ENCODE peak calls at places on chromosomes 12 and 14, in nine cellular contexts. X is stomach, H is heart right ventricle, Q is psoas muscle, C is astrocyte of the cerebellum, A is ascending aorta, E is AG04450, I is HL-60, S is neural crest cell. T is an unnamed sample.

GRCh38 chr14:71438684-71439083 is 493.5 kb upstream of the RGS6 start:
- DNase-seq in X (no peak), H (no peak), Q (no peak), C (peak), A (no peak), E (no peak), I (no peak), S (no peak), T (no peak)

GRCh38 chr14:51999084-51999483 is 9.7 kb downstream of the RTRAF start:
- DNase-seq in X (no peak), H (no peak), Q (no peak), C (no peak), A (no peak), E (no peak), I (no peak), S (no peak), T (no peak)

GRCh38 chr12:72271401-72271740 is 799 bp upstream of the TRHDE start:
- DNase-seq in X (no peak), H (no peak), Q (no peak), C (peak), A (no peak), E (no peak), I (no peak), S (peak), T (peak)

GRCh38 chr12:100845095-100845494 is 50.5 kb downstream of the ANO4 start:
- DNase-seq in X (no peak), H (no peak), Q (no peak), C (no peak), A (no peak), E (no peak), I (no peak), S (no peak), T (peak)

GRCh38 chr12:23399402-23399933 is 550.0 kb downstream of the SOX5 start:
- DNase-seq in X (no peak), H (no peak), Q (no peak), C (no peak), A (no peak), E (no peak), I (no peak), S (no peak), T (no peak)

GRCh38 chr12:65891987-65892481 is 67.8 kb downstream of the HMGA2 start:
- DNase-seq in X (peak), H (peak), Q (peak), C (peak), A (peak), E (peak), I (no peak), S (no peak), T (peak)

GRCh38 chr14:52527052-52527451 is 25.3 kb downstream of the TXNDC16 start:
- DNase-seq in X (no peak), H (no peak), Q (no peak), C (no peak), A (no peak), E (no peak), I (no peak), S (no peak), T (no peak)

GRCh38 chr12:5503371-5503770 is 71.5 kb downstream of the NTF3 start:
- DNase-seq in X (no peak), H (no peak), Q (no peak), C (no peak), A (no peak), E (no peak), I (no peak), S (no peak), T (no peak)

GRCh38 chr12:53205747-53206146 is 1.3 kb downstream of the ITGB7 start:
- DNase-seq in X (peak), H (no peak), Q (no peak), C (peak), A (no peak), E (peak), I (peak), S (no peak), T (no peak)

GRCh38 chr14:91985008-91985407 is 37.5 kb upstream of the FBLN5 start:
- DNase-seq in X (no peak), H (no peak), Q (no peak), C (no peak), A (no peak), E (peak), I (no peak), S (no peak), T (peak)

GRCh38 chr12:56941299-56942017 is 7.2 kb upstream of the SDR9C7 start:
- DNase-seq in X (no peak), H (no peak), Q (no peak), C (no peak), A (no peak), E (no peak), I (peak), S (no peak), T (no peak)

GRCh38 chr14:99137001-99137700 is 134.8 kb downstream of the BCL11B start:
- DNase-seq in X (peak), H (no peak), Q (no peak), C (no peak), A (no peak), E (no peak), I (no peak), S (no peak), T (no peak)

GRCh38 chr12:53063708-53064612 is 14.1 kb downstream of the TNS2 start:
- DNase-seq in X (no peak), H (peak), Q (peak), C (no peak), A (peak), E (no peak), I (no peak), S (no peak), T (no peak)

GRCh38 chr14:29584992-29585391 is 342.7 kb downstream of the PRKD1 start:
- DNase-seq in X (no peak), H (peak), Q (peak), C (peak), A (no peak), E (peak), I (no peak), S (peak), T (peak)

DNA sequence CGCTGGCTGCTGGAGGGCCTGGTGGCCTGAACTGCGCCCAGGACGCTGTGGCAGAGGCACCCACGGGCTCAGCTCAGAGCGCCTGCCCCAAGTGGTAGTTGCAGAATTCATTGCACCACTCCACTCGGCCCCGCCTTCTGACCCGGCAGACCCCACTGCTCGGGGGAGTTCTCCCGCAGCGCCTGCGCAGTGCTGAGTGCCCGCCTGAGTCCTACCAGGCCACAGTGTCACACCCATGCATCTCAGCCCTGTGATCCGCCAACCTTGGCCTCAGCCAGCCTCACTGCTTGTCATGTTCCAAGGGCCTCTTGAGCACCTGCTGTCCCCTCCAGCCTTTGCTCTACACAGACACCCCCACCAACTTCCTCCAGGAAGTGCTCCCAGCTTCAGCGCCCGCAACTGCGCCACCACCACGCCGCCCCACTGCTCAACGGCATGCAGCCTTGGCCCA is 12.2 kb downstream of the DEGS2 start:
- DNase-seq in X (no peak), H (no peak), Q (no peak), C (no peak), A (no peak), E (no peak), I (peak), S (no peak), T (no peak)
- TF ChIP-seq CTCF in X (no peak), H (no peak), Q (no peak), C (no peak), A (no peak), E (no peak), I (no peak), S (no peak), T (no peak)

GRCh38 chr12:7019043-7019569 is 830 bp upstream of the LPCAT3 start:
- DNase-seq in X (no peak), H (no peak), Q (no peak), C (no peak), A (no peak), E (no peak), I (no peak), S (no peak), T (no peak)
- TF ChIP-seq CTCF in X (peak), H (no peak), Q (no peak), C (no peak), A (no peak), E (no peak), I (no peak), S (peak), T (no peak)

GRCh38 chr12:76688627-76689026 is 75.3 kb upstream of the ZDHHC17 start:
- DNase-seq in X (no peak), H (no peak), Q (no peak), C (no peak), A (no peak), E (no peak), I (no peak), S (no peak), T (no peak)
- TF ChIP-seq CTCF in X (no peak), H (peak), Q (no peak), C (peak), A (peak), E (peak), I (no peak), S (peak), T (peak)

GRCh38 chr12:107990325-107990724 is 138.8 kb upstream of the WSCD2 start:
- DNase-seq in X (no peak), H (no peak), Q (peak), C (no peak), A (no peak), E (no peak), I (no peak), S (peak), T (peak)
- TF ChIP-seq CTCF in X (peak), H (peak), Q (peak), C (peak), A (peak), E (peak), I (no peak), S (peak), T (peak)

GRCh38 chr14:69259531-69260245 is at the start of gene GALNT16:
- DNase-seq in X (peak), H (peak), Q (peak), C (no peak), A (no peak), E (no peak), I (no peak), S (peak), T (peak)
- TF ChIP-seq CTCF in X (no peak), H (peak), Q (peak), C (peak), A (peak), E (peak), I (no peak), S (peak), T (peak)

DNA sequence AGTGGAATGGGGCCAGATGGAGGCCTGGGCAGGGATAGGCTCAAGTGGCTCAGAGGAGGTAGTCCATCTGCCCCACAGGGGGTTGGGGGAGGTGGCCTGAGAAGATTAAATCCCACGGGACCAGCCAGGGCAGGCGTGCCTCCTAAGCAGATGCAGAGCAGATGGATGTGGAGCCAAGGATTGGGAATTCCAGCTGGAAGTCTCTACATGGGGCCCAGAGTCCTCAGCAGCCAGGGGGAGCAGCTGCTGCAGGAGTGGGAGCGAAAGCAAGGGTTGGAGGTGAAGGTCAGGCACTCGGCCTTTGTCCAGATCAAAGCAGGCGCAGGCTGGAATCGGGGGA is 42.4 kb upstream of the VRK1 start:
- DNase-seq in X (no peak), H (no peak), Q (no peak), C (no peak), A (no peak), E (no peak), I (no peak), S (no peak), T (no peak)
- TF ChIP-seq CTCF in X (no peak), H (no peak), Q (no peak), C (no peak), A (no peak), E (no peak), I (no peak), S (no peak), T (no peak)

DNA sequence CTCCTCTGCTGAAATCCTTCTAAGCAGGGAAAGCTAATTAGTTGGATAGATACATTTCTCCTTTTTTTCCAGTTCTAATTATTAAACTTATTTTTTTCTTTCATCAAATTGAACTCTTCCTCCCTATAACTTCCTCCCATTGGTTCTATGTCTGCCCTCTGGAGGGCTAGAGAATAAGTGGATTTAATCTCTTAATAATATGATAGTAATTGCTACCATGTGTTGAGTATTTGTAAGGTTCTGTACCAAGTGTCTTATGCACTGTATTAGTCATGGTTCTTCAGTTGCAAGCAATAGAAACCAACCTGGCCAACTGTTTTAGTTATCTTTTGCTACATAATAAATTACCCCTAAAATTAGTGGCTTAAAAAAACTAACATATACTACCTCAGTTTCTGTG is 190.5 kb upstream of the PLXNC1 start:
- DNase-seq in X (no peak), H (no peak), Q (no peak), C (no peak), A (no peak), E (no peak), I (no peak), S (no peak), T (no peak)
- TF ChIP-seq CTCF in X (no peak), H (no peak), Q (no peak), C (no peak), A (no peak), E (peak), I (no peak), S (no peak), T (no peak)

DNA sequence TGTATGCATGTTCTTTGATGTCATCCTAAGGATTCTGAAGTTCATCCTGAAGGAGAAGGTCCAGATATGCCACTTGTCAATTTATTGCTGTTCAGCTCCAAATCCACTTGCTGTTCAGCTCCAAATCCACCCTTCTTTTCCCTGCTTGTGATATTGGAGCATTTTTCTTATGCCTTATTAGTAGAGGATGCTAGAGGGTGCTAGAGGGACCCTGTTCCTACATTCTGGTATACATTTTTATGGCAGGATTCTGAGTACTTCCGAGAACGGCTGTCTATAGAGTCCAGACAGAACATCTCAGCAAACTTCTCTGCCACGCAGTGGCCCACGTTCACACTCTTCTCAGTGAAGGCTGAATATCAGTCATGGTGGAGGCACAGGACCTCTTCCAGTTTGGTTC is 406.7 kb downstream of the NOVA1 start:
- DNase-seq in X (no peak), H (no peak), Q (no peak), C (no peak), A (no peak), E (no peak), I (no peak), S (no peak), T (no peak)
- TF ChIP-seq CTCF in X (no peak), H (no peak), Q (no peak), C (peak), A (no peak), E (no peak), I (no peak), S (peak), T (no peak)

GRCh38 chr12:12562016-12562483 is 613 bp downstream of the DUSP16 start:
- DNase-seq in X (no peak), H (peak), Q (no peak), C (no peak), A (no peak), E (no peak), I (no peak), S (peak), T (peak)

GRCh38 chr12:12561305-12562015 is 1.2 kb downstream of the DUSP16 start:
- DNase-seq in X (peak), H (peak), Q (peak), C (no peak), A (peak), E (no peak), I (peak), S (peak), T (no peak)

GRCh38 chr12:12562585-12563245 is at the start of gene DUSP16:
- DNase-seq in X (peak), H (peak), Q (peak), C (peak), A (peak), E (peak), I (peak), S (peak), T (peak)

GRCh38 chr12:12559699-12560296 is 2.9 kb downstream of the DUSP16 start:
- DNase-seq in X (no peak), H (no peak), Q (no peak), C (no peak), A (no peak), E (no peak), I (no peak), S (no peak), T (no peak)

DNA sequence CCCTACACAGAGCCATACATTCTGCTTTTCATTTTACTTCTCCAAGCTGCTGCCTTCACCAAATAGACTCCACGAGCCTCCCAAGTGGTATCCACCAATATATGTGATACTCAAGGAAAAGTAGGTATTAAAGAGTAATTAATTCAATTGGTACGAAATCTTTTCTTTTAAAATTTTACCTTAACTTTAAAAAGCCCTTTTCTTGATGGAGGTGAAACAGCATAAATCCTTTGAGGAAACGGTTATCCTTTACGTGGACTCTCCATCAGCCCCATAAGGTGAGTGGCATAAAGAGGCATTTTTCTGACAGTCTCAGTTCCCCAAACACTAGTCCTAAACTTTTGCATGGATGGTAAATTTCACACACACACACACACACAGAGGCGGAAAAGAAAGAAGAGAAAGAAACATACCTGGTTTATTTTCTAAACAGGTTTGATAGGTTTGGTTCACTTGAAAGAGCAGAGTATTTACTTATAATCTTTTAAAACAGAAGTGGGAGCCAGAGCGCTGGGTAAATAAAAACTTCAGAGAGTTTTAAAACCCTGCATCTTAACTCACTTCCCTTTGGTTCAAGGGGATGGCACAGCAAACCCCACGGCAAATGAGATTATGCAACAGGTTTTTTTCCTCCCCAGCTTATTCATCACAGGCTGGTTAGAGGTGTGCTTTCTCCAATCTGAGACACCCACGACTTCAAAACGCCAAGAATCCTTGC is 1.9 kb downstream of the DUSP16 start:
- DNase-seq in X (peak), H (no peak), Q (no peak), C (no peak), A (no peak), E (no peak), I (peak), S (no peak), T (peak)
- TF ChIP-seq CTCF in X (no peak), H (peak), Q (no peak), C (no peak), A (no peak), E (no peak), I (no peak), S (no peak), T (no peak)

GRCh38 chr14:61106627-61107147 is 125.6 kb downstream of the SLC38A6 start:
- DNase-seq in X (no peak), H (no peak), Q (no peak), C (no peak), A (no peak), E (no peak), I (no peak), S (no peak), T (no peak)

GRCh38 chr14:61107896-61108295 is 126.9 kb downstream of the SLC38A6 start:
- DNase-seq in X (no peak), H (no peak), Q (no peak), C (no peak), A (no peak), E (no peak), I (no peak), S (no peak), T (peak)

GRCh38 chr14:61109288-61109687 is 128.2 kb downstream of the SLC38A6 start:
- DNase-seq in X (no peak), H (no peak), Q (no peak), C (no peak), A (no peak), E (no peak), I (no peak), S (no peak), T (no peak)

GRCh38 chr14:61108742-61109141 is 127.7 kb downstream of the SLC38A6 start:
- DNase-seq in X (no peak), H (no peak), Q (no peak), C (no peak), A (no peak), E (no peak), I (no peak), S (no peak), T (no peak)

GRCh38 chr14:61107148-61107641 is 126.2 kb downstream of the SLC38A6 start:
- DNase-seq in X (no peak), H (peak), Q (peak), C (no peak), A (no peak), E (no peak), I (no peak), S (no peak), T (no peak)
- TF ChIP-seq CTCF in X (no peak), H (no peak), Q (no peak), C (no peak), A (no peak), E (no peak), I (no peak), S (no peak), T (no peak)